ENCODE peak calls at places on chromosomes 4 and X, in nine cellular contexts. H is T-helper 1 cell; R is CD4-positive, alpha-beta T cell; O is sciatic nerve; A is activated CD8-positive, alpha-beta memory T cell treated with anti-CD3 and anti-CD28 coated beads for 4 hours; Q is upper lobe of right lung; D is ureter; F is RWPE1; I is keratinocyte. J is an unnamed sample.

GRCh38 chr4:850323-850945 is 24.5 kb upstream of the CPLX1 start:
- DNase-seq in A (no peak), Q (peak), O (no peak), D (no peak), H (no peak), R (no peak), I (no peak), F (no peak), J (no peak)

GRCh38 chrX:106780664-106781377 is 21.7 kb upstream of the TBC1D8B start:
- DNase-seq in D (no peak), Q (no peak), A (no peak), H (no peak), O (no peak), F (no peak), R (no peak), I (no peak), J (no peak)

GRCh38 chr4:87855540-87855939 is 22.8 kb downstream of the MEPE start:
- DNase-seq in I (no peak), H (no peak), D (no peak), A (no peak), O (no peak), F (no peak), R (no peak), Q (no peak), J (no peak)

GRCh38 chr4:1494416-1495315 is 88.4 kb upstream of the NKX1-1 start:
- DNase-seq in F (no peak), A (no peak), H (no peak), R (no peak), D (no peak), O (no peak), Q (peak), I (no peak), J (no peak)

GRCh38 chrX:109347618-109348017 is 134.3 kb downstream of the GUCY2F start:
- DNase-seq in O (no peak), F (peak), A (no peak), Q (no peak), I (peak), H (no peak), R (no peak), D (no peak), J (no peak)

GRCh38 chrX:1558761-1559468 is 21.9 kb upstream of the P2RY8 start:
- DNase-seq in D (peak), O (no peak), R (no peak), I (no peak), Q (peak), H (no peak), A (no peak), F (no peak), J (no peak)

GRCh38 chr4:98838977-98839618 is 89.8 kb downstream of the EIF4E start:
- DNase-seq in R (no peak), O (no peak), F (no peak), I (no peak), Q (no peak), H (no peak), A (no peak), D (no peak), J (no peak)

GRCh38 chr4:97987019-97987648 is 156.1 kb downstream of the STPG2 start:
- DNase-seq in O (no peak), Q (no peak), F (peak), A (no peak), H (no peak), I (no peak), D (no peak), R (no peak), J (no peak)

GRCh38 chr4:158996669-158997074 is 106.2 kb upstream of the RAPGEF2 start:
- DNase-seq in O (no peak), Q (no peak), F (peak), H (no peak), R (no peak), A (no peak), D (no peak), I (peak), J (no peak)

GRCh38 chrX:72685810-72686465 is 28.2 kb downstream of the PHKA1 start:
- DNase-seq in Q (no peak), O (no peak), H (no peak), R (no peak), F (peak), A (no peak), I (peak), D (no peak), J (no peak)

GRCh38 chrX:154121207-154121606 is 22.8 kb upstream of the OPN1LW start:
- DNase-seq in H (no peak), D (no peak), I (no peak), O (no peak), Q (no peak), R (no peak), A (no peak), F (no peak), J (no peak)

GRCh38 chr4:149752729-149753128 is 62.9 kb downstream of the IQCM start:
- DNase-seq in R (no peak), Q (no peak), A (no peak), D (no peak), I (peak), O (no peak), H (no peak), F (peak), J (no peak)

GRCh38 chr4:75542824-75543223 is 13.0 kb upstream of the ODAPH start:
- DNase-seq in D (no peak), O (no peak), F (peak), H (no peak), R (no peak), Q (no peak), A (no peak), I (peak), J (no peak)

GRCh38 chr4:114811564-114812360 is 213.2 kb downstream of the UGT8 start:
- DNase-seq in A (no peak), I (no peak), O (no peak), F (no peak), H (no peak), Q (no peak), R (no peak), D (no peak), J (no peak)

GRCh38 chr4:167000141-167000852 is 234.0 kb downstream of the SPOCK3 start:
- DNase-seq in A (no peak), D (no peak), O (no peak), H (no peak), I (no peak), R (no peak), F (peak), Q (no peak), J (no peak)